ENCODE peak calls at places on chromosomes 7 and 10, in four cellular contexts. X is colonic mucosa, W is mammary epithelial cell, N is keratinocyte. M is an unnamed sample.

GRCh38 chr10:33993917-33994316 is 659.5 kb upstream of the NRP1 start:
- DNase-seq in X (no peak), N (no peak), W (no peak), M (no peak)

GRCh38 chr10:24873281-24873683 is 79.1 kb downstream of the PRTFDC1 start:
- DNase-seq in X (no peak), N (no peak), W (peak), M (peak)

GRCh38 chr7:1220000-1220726 is 12.5 kb upstream of the UNCX start:
- DNase-seq in W (no peak), X (no peak), N (no peak), M (no peak)

GRCh38 chr10:121373411-121373810 is 224.8 kb downstream of the FGFR2 start:
- DNase-seq in N (no peak), W (no peak), X (no peak), M (no peak)

GRCh38 chr7:124758327-124758726 is 7.3 kb downstream of the GPR37 start:
- DNase-seq in N (no peak), W (no peak), X (no peak), M (no peak)

GRCh38 chr7:1669954-1670893 is at the start of gene ELFN1:
- DNase-seq in X (no peak), W (no peak), N (no peak), M (peak)

GRCh38 chr7:100719523-100720319 is 547 bp upstream of the EPO start:
- DNase-seq in W (peak), X (no peak), N (no peak), M (peak)

GRCh38 chr7:71131753-71132520 is at the start of gene GALNT17:
- DNase-seq in N (no peak), W (peak), X (no peak), M (no peak)

GRCh38 chr10:114374141-114374791 is 30.0 kb downstream of the AFAP1L2 start:
- DNase-seq in W (no peak), X (peak), N (no peak), M (peak)

GRCh38 chr7:992742-993607 is 10.0 kb downstream of the CYP2W1 start:
- DNase-seq in W (peak), N (peak), X (peak), M (peak)

GRCh38 chr7:33550363-33550762 is 355.0 kb upstream of the BMPER start:
- DNase-seq in W (no peak), N (no peak), X (no peak), M (no peak)

GRCh38 chr10:4650109-4650508 is 175.9 kb upstream of the AKR1E2 start:
- DNase-seq in N (no peak), W (no peak), X (no peak), M (peak)

GRCh38 chr10:3419719-3420495 is 247.3 kb upstream of the PITRM1 start:
- DNase-seq in N (no peak), W (no peak), X (no peak), M (no peak)

GRCh38 chr10:12780634-12781601 is 220.6 kb downstream of the CCDC3 start:
- DNase-seq in N (no peak), W (no peak), X (no peak), M (no peak)

GRCh38 chr10:64283621-64284020 is 762.4 kb downstream of the REEP3 start:
- DNase-seq in X (no peak), N (no peak), W (no peak), M (no peak)

GRCh38 chr10:127198307-127198706 is 1.9 kb upstream of the INSYN2A start:
- DNase-seq in W (no peak), X (no peak), N (no peak), M (no peak)

GRCh38 chr10:42955493-42955889 is 121.4 kb upstream of the RET start:
- DNase-seq in N (no peak), W (no peak), X (no peak), M (no peak)

GRCh38 chr7:2468227-2468626 is 8.0 kb downstream of the GRIFIN start:
- DNase-seq in W (no peak), X (no peak), N (no peak), M (no peak)

GRCh38 chr7:135338151-135338550 is 104.5 kb downstream of the STRA8 start:
- DNase-seq in X (no peak), W (no peak), N (no peak), M (no peak)

GRCh38 chr7:1055084-1055450 is 10.7 kb downstream of the GPR146 start:
- DNase-seq in W (no peak), N (no peak), X (peak), M (no peak)

GRCh38 chr10:133131053-133131452 is 29.0 kb upstream of the KNDC1 start:
- DNase-seq in X (no peak), W (no peak), N (no peak), M (no peak)

GRCh38 chr7:98212532-98213041 is 1.3 kb downstream of the BHLHA15 start:
- DNase-seq in N (no peak), X (no peak), W (no peak), M (no peak)

GRCh38 chr7:108234981-108235450 is 104.9 kb upstream of the LAMB4 start:
- DNase-seq in N (no peak), X (no peak), W (no peak), M (peak)

GRCh38 chr7:199465-200249 is 7.3 kb downstream of the FAM20C start:
- DNase-seq in W (no peak), X (no peak), N (no peak), M (no peak)

GRCh38 chr7:8418627-8419245 is 14.7 kb upstream of the NXPH1 start:
- DNase-seq in X (peak), W (peak), N (peak), M (peak)

DNA sequence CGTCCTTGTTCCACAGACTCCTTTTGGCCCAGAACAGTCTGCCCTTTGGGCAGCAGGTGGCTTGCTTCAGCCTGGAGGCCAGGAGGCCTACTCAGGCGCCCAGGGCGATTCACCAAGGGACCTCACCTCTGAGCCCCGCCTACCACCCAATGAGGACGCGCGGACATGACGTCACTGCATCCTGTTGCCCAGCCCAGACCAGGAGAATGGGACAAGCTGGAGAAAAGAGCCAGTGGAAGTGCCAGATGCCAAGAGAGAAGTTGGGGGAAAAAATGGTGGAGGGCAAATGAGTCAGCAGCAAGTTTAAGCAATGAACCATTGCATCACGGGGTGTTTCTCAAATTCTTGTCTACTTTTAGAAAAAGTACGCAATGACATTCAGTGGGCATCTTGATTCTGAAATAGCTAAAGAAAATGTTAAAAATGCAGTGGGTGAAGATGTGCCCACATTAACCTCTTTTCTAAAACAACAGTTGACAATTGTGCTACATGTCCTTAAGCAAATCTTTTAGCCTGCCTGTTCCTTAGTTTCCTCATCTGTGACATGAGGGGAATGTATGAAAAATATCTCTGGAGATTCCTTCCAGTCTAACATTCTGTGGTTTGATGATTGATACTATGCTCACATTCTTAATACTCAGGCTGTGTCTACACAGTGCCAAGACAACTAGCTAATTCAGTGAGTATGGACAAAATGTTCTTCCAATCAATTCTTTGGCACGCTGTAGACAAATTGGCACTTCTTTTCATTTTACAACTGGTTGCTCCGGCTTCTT is 23.9 kb upstream of the LEP start:
- DNase-seq in W (peak), X (no peak), N (peak), M (peak)
- H3K4me3 ChIP-seq in W (no peak), X (no peak), N (no peak), M (peak)

GRCh38 chr7:22584179-22584578 is 84.2 kb upstream of the STEAP1B start:
- DNase-seq in X (no peak), N (no peak), W (no peak), M (no peak)

GRCh38 chr7:22581099-22581498 is 81.1 kb upstream of the STEAP1B start:
- DNase-seq in X (no peak), N (no peak), W (no peak), M (no peak)

GRCh38 chr7:22586101-22586805 is 86.3 kb upstream of the STEAP1B start:
- DNase-seq in W (no peak), X (no peak), N (no peak), M (no peak)

GRCh38 chr7:22579961-22580360 is 80.0 kb upstream of the STEAP1B start:
- DNase-seq in X (no peak), W (no peak), N (no peak), M (no peak)

GRCh38 chr7:22582860-22583640 is 83.1 kb upstream of the STEAP1B start:
- DNase-seq in W (peak), N (peak), X (no peak), M (peak)
- H3K9ac ChIP-seq in W (no peak), N (no peak), X (no peak), M (no peak)

GRCh38 chr7:27128034-27128433 is 2.5 kb downstream of the HOXA4 start:
- DNase-seq in N (no peak), X (peak), W (no peak), M (no peak)

GRCh38 chr7:27129729-27130539 is 623 bp downstream of the HOXA4 start:
- DNase-seq in N (no peak), W (no peak), X (peak), M (no peak)

GRCh38 chr7:27130540-27131389 is at the start of gene HOXA4:
- DNase-seq in N (no peak), X (peak), W (peak), M (no peak)

GRCh38 chr7:27126596-27127327 is 3.8 kb downstream of the HOXA4 start:
- DNase-seq in N (no peak), W (no peak), X (peak), M (no peak)

DNA sequence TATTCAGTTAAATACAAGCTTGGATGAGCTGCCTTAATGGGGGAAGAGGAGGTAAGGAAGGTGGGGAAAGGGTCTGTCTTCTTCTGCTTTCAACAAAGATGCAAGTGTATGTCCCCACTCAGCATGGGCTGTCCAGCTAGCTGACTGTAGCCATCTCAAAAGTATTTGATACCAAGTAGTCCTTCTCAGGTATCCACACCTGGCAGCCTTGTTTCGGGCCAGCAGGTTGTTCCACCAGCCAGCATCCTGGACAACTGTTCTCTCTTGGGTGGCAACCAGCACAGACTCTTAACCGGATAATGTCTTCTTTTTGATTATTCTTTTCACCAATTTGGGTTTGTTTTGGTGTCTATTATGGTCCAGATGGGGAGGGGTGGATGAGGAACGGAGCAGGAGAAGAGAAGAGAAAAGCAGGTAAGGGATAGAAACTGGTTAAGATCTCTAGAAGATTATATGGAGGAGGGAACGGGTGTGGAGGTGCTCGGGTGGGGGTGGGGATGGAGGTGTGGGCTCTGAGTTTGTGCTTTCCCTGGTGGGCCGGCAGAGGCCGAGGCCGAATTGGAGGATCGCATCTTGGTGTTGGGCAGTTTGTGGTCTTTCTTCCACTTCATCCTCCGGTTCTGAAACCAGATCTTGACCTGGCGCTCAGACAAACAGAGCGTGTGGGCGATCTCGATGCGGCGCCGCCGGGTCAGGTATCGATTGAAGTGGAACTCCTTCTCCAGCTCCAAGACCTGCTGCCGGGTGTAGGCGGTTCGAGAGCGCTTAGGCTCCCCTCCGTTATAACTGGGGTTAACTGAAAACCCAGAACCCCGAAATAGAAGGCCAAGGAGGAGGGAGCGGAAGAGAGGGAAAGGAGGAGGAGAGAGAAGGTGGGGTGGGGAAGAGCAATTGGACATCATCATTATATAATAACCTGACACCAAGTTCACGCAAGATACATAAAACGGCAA is 1.5 kb downstream of the HOXA4 start:
- DNase-seq in N (no peak), W (no peak), X (peak), M (no peak)
- H3K4me3 ChIP-seq in N (peak), W (no peak), X (peak), M (peak)

GRCh38 chr10:115895196-115895595 is 377.8 kb downstream of the GFRA1 start:
- DNase-seq in X (no peak), W (no peak), N (no peak), M (no peak)
- H3K9ac ChIP-seq in X (no peak), W (no peak), N (no peak), M (no peak)